ENCODE peak calls at places on chromosome 4, in five cellular contexts. B, X, R, N and L are unnamed samples.

GRCh38 chr4:21512351-21512750 is 436.2 kb downstream of the KCNIP4 start:
- DNase-seq in X (peak; percentile 54), N (peak; percentile 16), R (no peak), B (peak; percentile 1), L (peak; percentile 45)

GRCh38 chr4:174318829-174319764 is 35.4 kb downstream of the CEP44 start:
- DNase-seq in N (peak; percentile 50), B (peak; percentile 36), X (peak; percentile 63), R (no peak), L (peak; percentile 20)

GRCh38 chr4:54228563-54229501 is at the start of gene PDGFRA:
- DNase-seq in N (no peak), X (peak; percentile 98), R (peak; percentile 94), B (no peak), L (no peak)

GRCh38 chr4:165763640-165764039 is 109.4 kb upstream of the TLL1 start:
- DNase-seq in X (no peak), B (no peak), N (no peak), R (no peak), L (no peak)

GRCh38 chr4:81257021-81257420 is 42.0 kb upstream of the PRKG2 start:
- DNase-seq in N (no peak), R (no peak), B (no peak), X (peak; percentile 80), L (no peak)

GRCh38 chr4:85842540-85842939 is 367.6 kb downstream of the ARHGAP24 start:
- DNase-seq in R (no peak), B (peak; percentile 96), X (peak; percentile 53), N (no peak), L (peak; percentile 61)

GRCh38 chr4:4762909-4763814 is 96.3 kb upstream of the MSX1 start:
- DNase-seq in B (no peak), N (no peak), X (peak; percentile 77), R (peak; percentile 98), L (no peak)

GRCh38 chr4:8904666-8905065 is 33.0 kb upstream of the HMX1 start:
- DNase-seq in X (no peak), N (no peak), R (no peak), B (no peak), L (no peak)

GRCh38 chr4:1459664-1460511 is 53.6 kb upstream of the NKX1-1 start:
- DNase-seq in B (no peak), R (no peak), N (no peak), X (no peak), L (no peak)

GRCh38 chr4:123191728-123192127 is 204.9 kb upstream of the SPRY1 start:
- DNase-seq in N (no peak), R (no peak), X (no peak), B (no peak), L (no peak)

GRCh38 chr4:92677805-92678204 is 374.0 kb downstream of the GRID2 start:
- DNase-seq in X (no peak), R (no peak), N (no peak), B (no peak), L (no peak)

GRCh38 chr4:20249333-20249732 is 2.4 kb upstream of the SLIT2 start:
- DNase-seq in X (peak; percentile 85), B (no peak), N (no peak), R (no peak), L (no peak)

GRCh38 chr4:112516401-112517066 is 554 bp upstream of the NEUROG2 start:
- DNase-seq in B (no peak), N (peak; percentile 42), R (no peak), X (peak; percentile 35), L (no peak)

GRCh38 chr4:26388671-26389070 is 67.9 kb downstream of the RBPJ start:
- DNase-seq in X (no peak), N (no peak), B (no peak), R (no peak), L (no peak)

GRCh38 chr4:170089743-170090666 is at the start of gene AADAT:
- DNase-seq in B (peak; percentile 52), N (no peak), R (peak; percentile 33), X (peak; percentile 91), L (no peak)

GRCh38 chr4:3253808-3254207 is 4.8 kb downstream of the MSANTD1 start:
- DNase-seq in N (no peak), R (no peak), B (no peak), X (no peak), L (no peak)

GRCh38 chr4:2093265-2093664 is 34.1 kb downstream of the NAT8L start:
- DNase-seq in N (no peak), B (no peak), X (no peak), R (no peak), L (no peak)

GRCh38 chr4:70902577-70903281 is 560 bp downstream of the MOB1B start:
- DNase-seq in R (no peak), X (peak; percentile 61), B (no peak), N (peak; percentile 43), L (no peak)

GRCh38 chr4:184408021-184408710 is 66.2 kb downstream of the IRF2 start:
- DNase-seq in X (peak; percentile 78), R (peak; percentile 16), B (no peak), N (no peak), L (no peak)

GRCh38 chr4:56782019-56782418 is 39.5 kb downstream of the SPINK2 start:
- DNase-seq in N (no peak), X (no peak), R (no peak), B (no peak), L (no peak)